ENCODE peak calls at places on chromosomes 5 and 9, in ten cellular contexts. One of them, this sample, is unnamed. For H3K36me3, the result is how much of the 10 kb centered on the place peaks cover.

GRCh38 chr5:96905864-96906263 is 29.6 kb downstream of the ERAP2 start:
- DNase-seq in SJSA1: no peak
- DNase-seq in lower lobe of right lung: no peak
- DNase-seq in CD8-positive, alpha-beta memory T cell: no peak
- DNase-seq in fibroblast of lung: no peak
- DNase-seq in heart right ventricle: no peak
- DNase-seq in IMR-90: no peak
- DNase-seq in testis: no peak
- DNase-seq in breast epithelium: no peak
- DNase-seq in mesenchymal stem cell: no peak
- DNase-seq in this sample: no peak

GRCh38 chr5:73451218-73452130 is 2.9 kb upstream of the FOXD1 start:
- DNase-seq in SJSA1: peak
- DNase-seq in lower lobe of right lung: peak
- DNase-seq in CD8-positive, alpha-beta memory T cell: peak
- DNase-seq in fibroblast of lung: peak
- DNase-seq in heart right ventricle: peak
- DNase-seq in IMR-90: peak
- DNase-seq in testis: peak
- DNase-seq in breast epithelium: peak
- DNase-seq in mesenchymal stem cell: peak
- DNase-seq in this sample: peak

GRCh38 chr5:122586351-122586750 is 188.5 kb upstream of the SNX2 start:
- DNase-seq in SJSA1: no peak
- DNase-seq in lower lobe of right lung: no peak
- DNase-seq in CD8-positive, alpha-beta memory T cell: no peak
- DNase-seq in fibroblast of lung: peak
- DNase-seq in heart right ventricle: no peak
- DNase-seq in IMR-90: peak
- DNase-seq in testis: no peak
- DNase-seq in breast epithelium: no peak
- DNase-seq in mesenchymal stem cell: peak
- DNase-seq in this sample: no peak

GRCh38 chr5:1441166-1441865 is 3.9 kb downstream of the SLC6A3 start:
- DNase-seq in SJSA1: no peak
- DNase-seq in lower lobe of right lung: no peak
- DNase-seq in CD8-positive, alpha-beta memory T cell: no peak
- DNase-seq in fibroblast of lung: no peak
- DNase-seq in heart right ventricle: no peak
- DNase-seq in IMR-90: no peak
- DNase-seq in testis: no peak
- DNase-seq in breast epithelium: no peak
- DNase-seq in mesenchymal stem cell: no peak
- DNase-seq in this sample: peak

GRCh38 chr9:130946778-130947617 is 8.0 kb upstream of the FIBCD1 start:
- DNase-seq in SJSA1: no peak
- DNase-seq in lower lobe of right lung: no peak
- DNase-seq in CD8-positive, alpha-beta memory T cell: no peak
- DNase-seq in fibroblast of lung: peak
- DNase-seq in heart right ventricle: no peak
- DNase-seq in IMR-90: no peak
- DNase-seq in testis: no peak
- DNase-seq in breast epithelium: no peak
- DNase-seq in mesenchymal stem cell: no peak
- DNase-seq in this sample: no peak

GRCh38 chr9:69122391-69123141 is 51.5 kb upstream of the TJP2 start:
- DNase-seq in SJSA1: peak
- DNase-seq in lower lobe of right lung: no peak
- DNase-seq in CD8-positive, alpha-beta memory T cell: no peak
- DNase-seq in fibroblast of lung: peak
- DNase-seq in heart right ventricle: peak
- DNase-seq in IMR-90: peak
- DNase-seq in testis: no peak
- DNase-seq in breast epithelium: no peak
- DNase-seq in mesenchymal stem cell: peak
- DNase-seq in this sample: no peak

GRCh38 chr9:113612828-113613227 is 149.3 kb downstream of the RGS3 start:
- DNase-seq in SJSA1: no peak
- DNase-seq in lower lobe of right lung: no peak
- DNase-seq in CD8-positive, alpha-beta memory T cell: no peak
- DNase-seq in fibroblast of lung: no peak
- DNase-seq in heart right ventricle: no peak
- DNase-seq in IMR-90: no peak
- DNase-seq in testis: no peak
- DNase-seq in breast epithelium: no peak
- DNase-seq in mesenchymal stem cell: no peak
- DNase-seq in this sample: no peak

GRCh38 chr5:139638736-139639618 is 9.2 kb upstream of the CXXC5 start:
- DNase-seq in SJSA1: no peak
- DNase-seq in lower lobe of right lung: no peak
- DNase-seq in CD8-positive, alpha-beta memory T cell: no peak
- DNase-seq in fibroblast of lung: no peak
- DNase-seq in heart right ventricle: no peak
- DNase-seq in IMR-90: no peak
- DNase-seq in testis: peak
- DNase-seq in breast epithelium: no peak
- DNase-seq in mesenchymal stem cell: no peak
- DNase-seq in this sample: no peak

GRCh38 chr5:154795235-154795596 is 40.0 kb downstream of the LARP1 start:
- DNase-seq in SJSA1: no peak
- DNase-seq in lower lobe of right lung: no peak
- DNase-seq in CD8-positive, alpha-beta memory T cell: no peak
- DNase-seq in fibroblast of lung: no peak
- DNase-seq in heart right ventricle: no peak
- DNase-seq in IMR-90: peak
- DNase-seq in testis: no peak
- DNase-seq in breast epithelium: no peak
- DNase-seq in mesenchymal stem cell: no peak
- DNase-seq in this sample: no peak

GRCh38 chr5:154797762-154798161 is 42.6 kb downstream of the LARP1 start:
- DNase-seq in SJSA1: no peak
- DNase-seq in lower lobe of right lung: no peak
- DNase-seq in CD8-positive, alpha-beta memory T cell: no peak
- DNase-seq in fibroblast of lung: no peak
- DNase-seq in heart right ventricle: no peak
- DNase-seq in IMR-90: no peak
- DNase-seq in testis: no peak
- DNase-seq in breast epithelium: no peak
- DNase-seq in mesenchymal stem cell: no peak
- DNase-seq in this sample: no peak

GRCh38 chr5:154794525-154795234 is 39.5 kb downstream of the LARP1 start:
- DNase-seq in SJSA1: peak
- DNase-seq in lower lobe of right lung: no peak
- DNase-seq in CD8-positive, alpha-beta memory T cell: no peak
- DNase-seq in fibroblast of lung: peak
- DNase-seq in heart right ventricle: no peak
- DNase-seq in IMR-90: peak
- DNase-seq in testis: no peak
- DNase-seq in breast epithelium: no peak
- DNase-seq in mesenchymal stem cell: peak
- DNase-seq in this sample: no peak

GRCh38 chr5:154791535-154791934 is 36.4 kb downstream of the LARP1 start:
- DNase-seq in SJSA1: no peak
- DNase-seq in lower lobe of right lung: no peak
- DNase-seq in CD8-positive, alpha-beta memory T cell: no peak
- DNase-seq in fibroblast of lung: no peak
- DNase-seq in heart right ventricle: no peak
- DNase-seq in IMR-90: no peak
- DNase-seq in testis: no peak
- DNase-seq in breast epithelium: no peak
- DNase-seq in mesenchymal stem cell: no peak
- DNase-seq in this sample: no peak

DNA sequence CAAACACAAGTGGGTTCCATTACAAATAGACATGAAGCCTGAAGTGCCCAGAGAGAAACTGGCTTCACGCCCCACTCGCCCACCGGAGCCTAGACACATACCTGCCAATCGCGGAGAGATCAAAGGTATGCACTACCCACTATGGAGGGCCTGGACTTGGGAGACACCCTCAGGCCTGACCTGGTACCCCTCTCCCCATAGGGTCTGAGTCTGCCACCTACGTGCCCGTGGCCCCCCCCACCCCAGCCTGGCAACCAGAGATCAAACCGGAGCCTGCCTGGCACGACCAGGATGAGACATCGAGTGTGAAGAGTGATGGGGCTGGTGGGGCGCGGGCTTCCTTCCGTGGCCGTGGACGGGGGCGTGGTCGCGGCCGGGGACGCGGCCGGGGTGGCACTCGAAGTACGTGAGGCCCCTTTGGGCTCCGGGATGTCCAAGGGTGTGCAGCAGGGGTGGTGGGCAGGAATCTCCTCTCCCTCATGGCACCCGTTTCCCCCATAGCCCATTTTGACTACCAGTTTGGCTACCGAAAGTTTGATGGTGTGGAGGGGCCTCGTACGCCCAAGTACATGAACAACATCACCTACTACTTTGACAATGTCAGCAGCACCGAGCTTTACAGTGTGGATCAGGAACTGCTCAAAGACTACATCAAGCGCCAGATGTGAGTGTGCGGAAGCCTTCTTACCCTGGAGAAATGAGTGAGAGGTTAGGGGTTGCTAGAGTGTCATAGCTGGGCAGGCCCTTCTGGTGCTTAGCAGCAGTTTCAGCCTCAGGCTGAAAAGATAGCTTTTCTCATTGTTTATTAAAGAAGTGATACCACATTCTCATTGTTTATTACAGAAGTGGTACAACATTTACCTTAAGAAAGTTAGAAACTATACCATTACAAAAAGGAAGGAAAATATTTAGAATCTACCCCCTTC is 38.7 kb downstream of the LARP1 start:
- DNase-seq in SJSA1: peak
- DNase-seq in lower lobe of right lung: no peak
- DNase-seq in CD8-positive, alpha-beta memory T cell: no peak
- DNase-seq in fibroblast of lung: peak
- DNase-seq in heart right ventricle: no peak
- DNase-seq in IMR-90: peak
- DNase-seq in testis: no peak
- DNase-seq in breast epithelium: no peak
- DNase-seq in mesenchymal stem cell: peak
- DNase-seq in this sample: no peak
- H3K36me3 ChIP-seq in SJSA1: half or more
- H3K36me3 ChIP-seq in lower lobe of right lung: half or more
- H3K36me3 ChIP-seq in CD8-positive, alpha-beta memory T cell: under half
- H3K36me3 ChIP-seq in fibroblast of lung: under half
- H3K36me3 ChIP-seq in heart right ventricle: under half
- H3K36me3 ChIP-seq in IMR-90: under half
- H3K36me3 ChIP-seq in testis: under half
- H3K36me3 ChIP-seq in breast epithelium: under half
- H3K36me3 ChIP-seq in mesenchymal stem cell: half or more
- H3K36me3 ChIP-seq in this sample: under half

DNA sequence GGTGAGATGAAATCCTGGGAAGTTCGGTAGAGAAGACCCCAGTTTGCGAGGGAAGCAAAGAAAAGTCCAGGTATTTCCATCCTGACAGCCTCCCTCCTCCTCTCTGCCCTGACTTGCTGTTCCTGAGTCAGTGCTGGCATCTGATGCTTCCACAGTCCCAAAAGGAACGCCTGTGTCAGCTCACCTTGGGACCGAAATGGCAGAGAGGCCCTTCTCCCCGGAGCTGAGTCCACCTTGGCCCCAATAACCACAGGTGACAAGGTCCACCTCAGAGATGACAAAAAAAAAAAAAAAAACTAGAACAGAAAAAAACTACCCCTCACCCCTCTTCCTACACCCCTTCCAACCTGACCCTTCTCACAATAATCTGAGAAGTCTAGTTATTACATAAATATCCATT is 31.6 kb downstream of the SLC6A7 start:
- DNase-seq in SJSA1: no peak
- DNase-seq in lower lobe of right lung: no peak
- DNase-seq in CD8-positive, alpha-beta memory T cell: no peak
- DNase-seq in fibroblast of lung: no peak
- DNase-seq in heart right ventricle: no peak
- DNase-seq in IMR-90: no peak
- DNase-seq in testis: no peak
- DNase-seq in breast epithelium: no peak
- DNase-seq in mesenchymal stem cell: no peak
- DNase-seq in this sample: no peak
- H3K4me3 ChIP-seq in SJSA1: no peak
- H3K4me3 ChIP-seq in lower lobe of right lung: no peak
- H3K4me3 ChIP-seq in CD8-positive, alpha-beta memory T cell: no peak
- H3K4me3 ChIP-seq in fibroblast of lung: no peak
- H3K4me3 ChIP-seq in heart right ventricle: no peak
- H3K4me3 ChIP-seq in IMR-90: no peak
- H3K4me3 ChIP-seq in testis: no peak
- H3K4me3 ChIP-seq in breast epithelium: no peak
- H3K4me3 ChIP-seq in mesenchymal stem cell: no peak
- H3K4me3 ChIP-seq in this sample: no peak

GRCh38 chr5:71974622-71975021 is 132.7 kb upstream of the MAP1B start:
- DNase-seq in SJSA1: no peak
- DNase-seq in lower lobe of right lung: no peak
- DNase-seq in CD8-positive, alpha-beta memory T cell: no peak
- DNase-seq in fibroblast of lung: no peak
- DNase-seq in heart right ventricle: no peak
- DNase-seq in IMR-90: no peak
- DNase-seq in testis: no peak
- DNase-seq in breast epithelium: no peak
- DNase-seq in mesenchymal stem cell: no peak
- DNase-seq in this sample: no peak

GRCh38 chr5:71974165-71974564 is 133.1 kb upstream of the MAP1B start:
- DNase-seq in SJSA1: no peak
- DNase-seq in lower lobe of right lung: no peak
- DNase-seq in CD8-positive, alpha-beta memory T cell: no peak
- DNase-seq in fibroblast of lung: peak
- DNase-seq in heart right ventricle: peak
- DNase-seq in IMR-90: no peak
- DNase-seq in testis: peak
- DNase-seq in breast epithelium: no peak
- DNase-seq in mesenchymal stem cell: peak
- DNase-seq in this sample: peak

GRCh38 chr5:71972777-71973473 is 134.3 kb upstream of the MAP1B start:
- DNase-seq in SJSA1: no peak
- DNase-seq in lower lobe of right lung: no peak
- DNase-seq in CD8-positive, alpha-beta memory T cell: no peak
- DNase-seq in fibroblast of lung: no peak
- DNase-seq in heart right ventricle: no peak
- DNase-seq in IMR-90: no peak
- DNase-seq in testis: no peak
- DNase-seq in breast epithelium: no peak
- DNase-seq in mesenchymal stem cell: peak
- DNase-seq in this sample: no peak

GRCh38 chr5:71971862-71972261 is 135.4 kb upstream of the MAP1B start:
- DNase-seq in SJSA1: no peak
- DNase-seq in lower lobe of right lung: no peak
- DNase-seq in CD8-positive, alpha-beta memory T cell: no peak
- DNase-seq in fibroblast of lung: no peak
- DNase-seq in heart right ventricle: no peak
- DNase-seq in IMR-90: no peak
- DNase-seq in testis: no peak
- DNase-seq in breast epithelium: no peak
- DNase-seq in mesenchymal stem cell: no peak
- DNase-seq in this sample: no peak

DNA sequence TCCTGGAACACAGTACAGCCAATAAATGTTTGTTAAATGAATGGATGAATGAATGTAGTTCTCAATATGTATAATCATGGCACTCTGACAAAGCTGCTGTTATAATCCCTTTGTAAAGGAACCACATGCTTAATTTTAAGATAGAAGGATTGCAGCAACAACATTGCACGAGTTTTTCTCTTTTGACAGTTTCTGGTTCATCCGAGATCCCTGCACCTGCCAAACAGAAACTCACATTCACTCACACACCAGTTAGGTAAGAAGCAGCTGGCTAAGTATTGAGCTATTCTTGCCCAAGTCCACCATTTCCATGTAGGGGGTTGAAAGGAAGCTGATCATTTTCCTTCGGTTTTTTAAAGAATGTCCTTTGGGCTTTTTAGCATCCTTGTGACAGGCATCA is 133.7 kb upstream of the MAP1B start:
- DNase-seq in SJSA1: no peak
- DNase-seq in lower lobe of right lung: no peak
- DNase-seq in CD8-positive, alpha-beta memory T cell: no peak
- DNase-seq in fibroblast of lung: no peak
- DNase-seq in heart right ventricle: no peak
- DNase-seq in IMR-90: no peak
- DNase-seq in testis: no peak
- DNase-seq in breast epithelium: no peak
- DNase-seq in mesenchymal stem cell: no peak
- DNase-seq in this sample: no peak
- H3K27ac ChIP-seq in SJSA1: no peak
- H3K27ac ChIP-seq in lower lobe of right lung: peak
- H3K27ac ChIP-seq in CD8-positive, alpha-beta memory T cell: no peak
- H3K27ac ChIP-seq in fibroblast of lung: no peak
- H3K27ac ChIP-seq in heart right ventricle: peak
- H3K27ac ChIP-seq in IMR-90: no peak
- H3K27ac ChIP-seq in testis: peak
- H3K27ac ChIP-seq in breast epithelium: peak
- H3K27ac ChIP-seq in mesenchymal stem cell: no peak
- H3K27ac ChIP-seq in this sample: peak

DNA sequence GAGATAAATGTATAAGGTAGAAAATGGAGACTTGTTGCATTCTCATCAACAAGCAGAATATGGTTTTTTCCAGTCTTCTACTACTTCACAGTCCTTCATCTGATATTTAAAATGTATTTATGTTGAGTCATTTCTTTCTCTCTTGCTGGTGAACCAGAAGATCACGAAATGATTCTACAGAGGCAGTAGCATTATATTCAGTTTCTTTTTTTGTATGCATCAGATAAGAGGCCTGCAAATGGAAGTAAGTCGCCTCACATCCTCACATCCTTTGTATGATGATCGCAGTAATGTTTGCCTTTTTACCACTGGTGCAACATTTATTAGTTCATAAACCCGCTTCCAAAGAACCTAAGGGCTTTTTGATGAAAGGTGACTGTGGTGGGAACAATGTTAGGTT is 22.1 kb upstream of the IL13 start:
- DNase-seq in SJSA1: no peak
- DNase-seq in lower lobe of right lung: no peak
- DNase-seq in CD8-positive, alpha-beta memory T cell: no peak
- DNase-seq in fibroblast of lung: no peak
- DNase-seq in heart right ventricle: no peak
- DNase-seq in IMR-90: no peak
- DNase-seq in testis: no peak
- DNase-seq in breast epithelium: no peak
- DNase-seq in mesenchymal stem cell: no peak
- DNase-seq in this sample: no peak
- H3K36me3 ChIP-seq in SJSA1: under half
- H3K36me3 ChIP-seq in lower lobe of right lung: half or more
- H3K36me3 ChIP-seq in CD8-positive, alpha-beta memory T cell: under half
- H3K36me3 ChIP-seq in fibroblast of lung: under half
- H3K36me3 ChIP-seq in heart right ventricle: under half
- H3K36me3 ChIP-seq in IMR-90: under half
- H3K36me3 ChIP-seq in testis: under half
- H3K36me3 ChIP-seq in breast epithelium: under half
- H3K36me3 ChIP-seq in mesenchymal stem cell: half or more
- H3K36me3 ChIP-seq in this sample: under half